ENCODE peak calls at places on chromosomes 4 and X, in five cellular contexts. W is breast epithelium; Z is activated T-cell treated with anti-CD3 and anti-CD28 coated beads for 1 hour; C is stimulated activated CD4-positive, alpha-beta T cell treated with anti-CD3 and anti-CD28 coated beads, Interleukin-4, amount 100 ng/mL, for 24 hours; Y is mesothelial cell of epicardium. K is an unnamed sample.

GRCh38 chr4:108118505-108118904 is 50.2 kb downstream of the LEF1 start:
- DNase-seq in Y (no peak), W (no peak), Z (no peak), C (no peak), K (no peak)

GRCh38 chr4:109590841-109591357 is 30.9 kb downstream of the MCUB start:
- DNase-seq in Y (no peak), Z (no peak), W (no peak), C (no peak), K (no peak)

GRCh38 chr4:156889616-156890594 is 81.7 kb downstream of the PDGFC start:
- DNase-seq in C (no peak), Y (no peak), W (no peak), Z (no peak), K (no peak)

GRCh38 chr4:8558080-8558960 is 21.9 kb upstream of the GPR78 start:
- DNase-seq in Z (no peak), W (no peak), C (no peak), Y (no peak), K (no peak)

GRCh38 chr4:89482248-89482647 is 174.6 kb upstream of the GPRIN3 start:
- DNase-seq in Z (no peak), Y (no peak), C (no peak), W (no peak), K (peak; percentile 46)

GRCh38 chrX:83416273-83416672 is 91.8 kb upstream of the POU3F4 start:
- DNase-seq in Z (no peak), W (no peak), Y (no peak), C (no peak), K (no peak)

GRCh38 chrX:3548743-3549441 is 164.6 kb downstream of the PRKX start:
- DNase-seq in Z (no peak), C (no peak), W (no peak), Y (no peak), K (no peak)

GRCh38 chrX:33194876-33195433 is 16.4 kb downstream of the DMD start:
- DNase-seq in W (no peak), Z (no peak), C (no peak), Y (no peak), K (no peak)

GRCh38 chr4:147714575-147715401 is 17.1 kb upstream of the ARHGAP10 start:
- DNase-seq in W (peak; percentile 63), Z (no peak), Y (no peak), C (no peak), K (no peak)

GRCh38 chr4:144948009-144948408 is 150.0 kb downstream of the ANAPC10 start:
- DNase-seq in W (no peak), Z (no peak), C (no peak), Y (no peak), K (no peak)

GRCh38 chr4:156977435-156978160 is 6.0 kb upstream of the PDGFC start:
- DNase-seq in C (no peak), Z (no peak), W (no peak), Y (no peak), K (no peak)

GRCh38 chr4:37737456-37737855 is 51.3 kb upstream of the RELL1 start:
- DNase-seq in Z (no peak), W (no peak), Y (no peak), C (no peak), K (no peak)

GRCh38 chr4:2367626-2368025 is 50.8 kb downstream of the ZFYVE28 start:
- DNase-seq in W (no peak), Y (no peak), Z (no peak), C (no peak), K (no peak)

GRCh38 chr4:26023191-26023972 is 109.4 kb downstream of the SMIM20 start:
- DNase-seq in Z (no peak), Y (no peak), W (no peak), C (no peak), K (no peak)

GRCh38 chr4:34193451-34194154 is 2050.7 kb downstream of the ARAP2 start:
- DNase-seq in W (no peak), Z (no peak), Y (no peak), C (no peak), K (no peak)

GRCh38 chr4:40719008-40719623 is 30.6 kb upstream of the NSUN7 start:
- DNase-seq in C (no peak), W (no peak), Z (no peak), Y (no peak), K (no peak)

GRCh38 chr4:58451707-58452106 is 1341.5 kb upstream of the IGFBP7 start:
- DNase-seq in C (no peak), Z (no peak), Y (no peak), W (no peak), K (no peak)

GRCh38 chr4:1359976-1360375 is 13.0 kb downstream of the UVSSA start:
- DNase-seq in C (no peak), Y (no peak), W (no peak), Z (no peak), K (no peak)

GRCh38 chr4:38804654-38805295 is at the start of gene TLR1:
- DNase-seq in C (no peak), Y (no peak), W (no peak), Z (no peak), K (no peak)

GRCh38 chr4:5712517-5712916 is 1.5 kb downstream of the EVC start:
- DNase-seq in C (peak; percentile 39), Z (no peak), Y (no peak), W (no peak), K (no peak)

GRCh38 chr4:142044271-142044670 is 407.9 kb downstream of the IL15 start:
- DNase-seq in Z (no peak), C (no peak), W (no peak), Y (no peak), K (no peak)

GRCh38 chr4:85776579-85776978 is 301.6 kb downstream of the ARHGAP24 start:
- DNase-seq in Z (no peak), W (no peak), Y (no peak), C (no peak), K (no peak)

GRCh38 chr4:130336585-130337217 is 1240.7 kb downstream of the C4orf33 start:
- DNase-seq in Y (no peak), W (no peak), Z (no peak), C (no peak), K (no peak)

GRCh38 chrX:18354369-18355329 is at the start of gene SCML2:
- DNase-seq in Y (peak; percentile 27), C (peak; percentile 38), W (no peak), Z (peak; percentile 2), K (no peak)

GRCh38 chr4:80308466-80308822 is 27.1 kb upstream of the CFAP299 start:
- DNase-seq in C (no peak), Z (no peak), Y (no peak), W (no peak), K (no peak)

GRCh38 chr4:183758006-183758734 is 99.1 kb downstream of the TRAPPC11 start:
- DNase-seq in C (no peak), W (no peak), Y (no peak), Z (no peak), K (no peak)

GRCh38 chrX:19658030-19658429 is 142.7 kb upstream of the MAP3K15 start:
- DNase-seq in Y (no peak), W (no peak), C (no peak), Z (no peak), K (no peak)